ENCODE peak calls at places on chromosomes 3 and 15, in five cellular contexts. One of them, this sample, is unnamed.

GRCh38 chr3:151504606-151505005 is 43.7 kb upstream of the IGSF10 start:
- DNase-seq in colonic mucosa: no peak
- DNase-seq in NCI-H2029: no peak
- DNase-seq in choroid plexus epithelial cell: no peak
- DNase-seq in RWPE2: no peak
- DNase-seq in this sample: no peak

GRCh38 chr3:127746400-127747057 is 73.8 kb downstream of the ABTB1 start:
- DNase-seq in colonic mucosa: peak
- DNase-seq in NCI-H2029: no peak
- DNase-seq in choroid plexus epithelial cell: no peak
- DNase-seq in RWPE2: peak
- DNase-seq in this sample: no peak

GRCh38 chr3:14145236-14145635 is 20.4 kb downstream of the TMEM43 start:
- DNase-seq in colonic mucosa: no peak
- DNase-seq in NCI-H2029: no peak
- DNase-seq in choroid plexus epithelial cell: peak
- DNase-seq in RWPE2: no peak
- DNase-seq in this sample: no peak

GRCh38 chr15:77419050-77419835 is 661 bp downstream of the PEAK1 start:
- DNase-seq in colonic mucosa: peak
- DNase-seq in NCI-H2029: no peak
- DNase-seq in choroid plexus epithelial cell: peak
- DNase-seq in RWPE2: peak
- DNase-seq in this sample: no peak

GRCh38 chr3:103767635-103768034 is 1332.8 kb downstream of the ZPLD1 start:
- DNase-seq in colonic mucosa: no peak
- DNase-seq in NCI-H2029: no peak
- DNase-seq in choroid plexus epithelial cell: no peak
- DNase-seq in RWPE2: no peak
- DNase-seq in this sample: no peak

GRCh38 chr15:101135532-101136166 is 116.2 kb downstream of the CHSY1 start:
- DNase-seq in colonic mucosa: no peak
- DNase-seq in NCI-H2029: no peak
- DNase-seq in choroid plexus epithelial cell: no peak
- DNase-seq in RWPE2: no peak
- DNase-seq in this sample: no peak

GRCh38 chr15:57596978-57597377 is 5.3 kb downstream of the MYZAP start:
- DNase-seq in colonic mucosa: no peak
- DNase-seq in NCI-H2029: no peak
- DNase-seq in choroid plexus epithelial cell: peak
- DNase-seq in RWPE2: no peak
- DNase-seq in this sample: no peak

GRCh38 chr3:68931406-68932149 is 769 bp downstream of the TAFA4 start:
- DNase-seq in colonic mucosa: no peak
- DNase-seq in NCI-H2029: no peak
- DNase-seq in choroid plexus epithelial cell: no peak
- DNase-seq in RWPE2: no peak
- DNase-seq in this sample: no peak

GRCh38 chr15:54131410-54131809 is 153.2 kb downstream of the UNC13C start:
- DNase-seq in colonic mucosa: no peak
- DNase-seq in NCI-H2029: no peak
- DNase-seq in choroid plexus epithelial cell: peak
- DNase-seq in RWPE2: no peak
- DNase-seq in this sample: no peak

GRCh38 chr3:102905826-102906225 is 471.0 kb downstream of the ZPLD1 start:
- DNase-seq in colonic mucosa: no peak
- DNase-seq in NCI-H2029: no peak
- DNase-seq in choroid plexus epithelial cell: no peak
- DNase-seq in RWPE2: no peak
- DNase-seq in this sample: no peak

GRCh38 chr3:195075199-195075940 is 195.6 kb downstream of the XXYLT1 start:
- DNase-seq in colonic mucosa: no peak
- DNase-seq in NCI-H2029: no peak
- DNase-seq in choroid plexus epithelial cell: peak
- DNase-seq in RWPE2: no peak
- DNase-seq in this sample: no peak

GRCh38 chr3:139312959-139313358 is 30.9 kb upstream of the MRPS22 start:
- DNase-seq in colonic mucosa: no peak
- DNase-seq in NCI-H2029: no peak
- DNase-seq in choroid plexus epithelial cell: peak
- DNase-seq in RWPE2: no peak
- DNase-seq in this sample: no peak

GRCh38 chr3:29331830-29332637 is 51.2 kb downstream of the RBMS3 start:
- DNase-seq in colonic mucosa: no peak
- DNase-seq in NCI-H2029: no peak
- DNase-seq in choroid plexus epithelial cell: peak
- DNase-seq in RWPE2: no peak
- DNase-seq in this sample: no peak

GRCh38 chr3:59386165-59386564 is 336.3 kb upstream of the CFAP20DC start:
- DNase-seq in colonic mucosa: no peak
- DNase-seq in NCI-H2029: no peak
- DNase-seq in choroid plexus epithelial cell: no peak
- DNase-seq in RWPE2: no peak
- DNase-seq in this sample: no peak

GRCh38 chr3:190863119-190863465 is 598 bp upstream of the GMNC start:
- DNase-seq in colonic mucosa: no peak
- DNase-seq in NCI-H2029: no peak
- DNase-seq in choroid plexus epithelial cell: peak
- DNase-seq in RWPE2: no peak
- DNase-seq in this sample: no peak

GRCh38 chr3:122572940-122573412 is 4.5 kb upstream of the PARP15 start:
- DNase-seq in colonic mucosa: no peak
- DNase-seq in NCI-H2029: peak
- DNase-seq in choroid plexus epithelial cell: peak
- DNase-seq in RWPE2: peak
- DNase-seq in this sample: no peak

GRCh38 chr3:43455233-43455632 is 166.6 kb downstream of the ANO10 start:
- DNase-seq in colonic mucosa: no peak
- DNase-seq in NCI-H2029: no peak
- DNase-seq in choroid plexus epithelial cell: peak
- DNase-seq in RWPE2: no peak
- DNase-seq in this sample: no peak

GRCh38 chr3:11212301-11212613 is 58.0 kb downstream of the HRH1 start:
- DNase-seq in colonic mucosa: no peak
- DNase-seq in NCI-H2029: no peak
- DNase-seq in choroid plexus epithelial cell: peak
- DNase-seq in RWPE2: no peak
- DNase-seq in this sample: no peak

GRCh38 chr3:196686436-196686835 is 25.6 kb downstream of the CEP19 start:
- DNase-seq in colonic mucosa: no peak
- DNase-seq in NCI-H2029: no peak
- DNase-seq in choroid plexus epithelial cell: peak
- DNase-seq in RWPE2: no peak
- DNase-seq in this sample: no peak

GRCh38 chr15:85934691-85935090 is 140.0 kb upstream of the KLHL25 start:
- DNase-seq in colonic mucosa: no peak
- DNase-seq in NCI-H2029: no peak
- DNase-seq in choroid plexus epithelial cell: no peak
- DNase-seq in RWPE2: no peak
- DNase-seq in this sample: no peak

GRCh38 chr3:16917256-16917935 is 32.6 kb downstream of the PLCL2 start:
- DNase-seq in colonic mucosa: no peak
- DNase-seq in NCI-H2029: no peak
- DNase-seq in choroid plexus epithelial cell: no peak
- DNase-seq in RWPE2: no peak
- DNase-seq in this sample: no peak

GRCh38 chr3:65706786-65707568 is 331.7 kb downstream of the MAGI1 start:
- DNase-seq in colonic mucosa: no peak
- DNase-seq in NCI-H2029: no peak
- DNase-seq in choroid plexus epithelial cell: no peak
- DNase-seq in RWPE2: no peak
- DNase-seq in this sample: no peak

GRCh38 chr15:38905634-38906033 is 341.0 kb upstream of the RASGRP1 start:
- DNase-seq in colonic mucosa: no peak
- DNase-seq in NCI-H2029: no peak
- DNase-seq in choroid plexus epithelial cell: peak
- DNase-seq in RWPE2: no peak
- DNase-seq in this sample: no peak

GRCh38 chr15:29571728-29572454 is 250.4 kb downstream of the TJP1 start:
- DNase-seq in colonic mucosa: peak
- DNase-seq in NCI-H2029: no peak
- DNase-seq in choroid plexus epithelial cell: peak
- DNase-seq in RWPE2: no peak
- DNase-seq in this sample: no peak

GRCh38 chr15:87345955-87346354 is 910.6 kb downstream of the NTRK3 start:
- DNase-seq in colonic mucosa: no peak
- DNase-seq in NCI-H2029: no peak
- DNase-seq in choroid plexus epithelial cell: no peak
- DNase-seq in RWPE2: no peak
- DNase-seq in this sample: no peak

GRCh38 chr15:63481105-63481810 is 23.1 kb upstream of the USP3 start:
- DNase-seq in colonic mucosa: no peak
- DNase-seq in NCI-H2029: no peak
- DNase-seq in choroid plexus epithelial cell: peak
- DNase-seq in RWPE2: no peak
- DNase-seq in this sample: no peak

GRCh38 chr15:92801774-92802464 is 98.2 kb upstream of the CHD2 start:
- DNase-seq in colonic mucosa: peak
- DNase-seq in NCI-H2029: no peak
- DNase-seq in choroid plexus epithelial cell: peak
- DNase-seq in RWPE2: peak
- DNase-seq in this sample: no peak

GRCh38 chr3:112531358-112531781 is 30.4 kb downstream of the ATG3 start:
- DNase-seq in colonic mucosa: no peak
- DNase-seq in NCI-H2029: no peak
- DNase-seq in choroid plexus epithelial cell: peak
- DNase-seq in RWPE2: no peak
- DNase-seq in this sample: no peak

GRCh38 chr3:192487032-192487431 is 240.3 kb downstream of the FGF12 start:
- DNase-seq in colonic mucosa: no peak
- DNase-seq in NCI-H2029: peak
- DNase-seq in choroid plexus epithelial cell: no peak
- DNase-seq in RWPE2: no peak
- DNase-seq in this sample: no peak